ENCODE peak calls at places on chromosomes 1 and 21, in four cellular contexts. S is neural progenitor cell, E is PC-3, D is SK-N-SH. B is an unnamed sample.

GRCh38 chr1:179369751-179370341 is 4.1 kb downstream of the AXDND1 start:
- DNase-seq in S (peak; percentile 75), E (peak; percentile 82), D (peak; percentile 63), B (peak; percentile 81)

GRCh38 chr1:92792340-92792782 is 7.5 kb upstream of the EVI5 start:
- DNase-seq in S (peak; percentile 50), E (no peak), D (no peak), B (no peak)

GRCh38 chr1:156839426-156840109 is 19.3 kb downstream of the INSRR start:
- DNase-seq in S (peak; percentile 50), E (no peak), D (no peak), B (no peak)

GRCh38 chr1:156797212-156797871 is 19.3 kb downstream of the SH2D2A start:
- DNase-seq in S (peak; percentile 70), E (peak; percentile 85), D (peak; percentile 68), B (peak; percentile 69)

GRCh38 chr1:42330215-42330614 is 4.8 kb downstream of the FOXJ3 start:
- DNase-seq in S (no peak), E (no peak), D (no peak), B (no peak)

GRCh38 chr1:203796223-203796747 is 862 bp downstream of the ZBED6 start:
- DNase-seq in S (no peak), E (peak; percentile 52), D (peak; percentile 21), B (peak; percentile 43)

GRCh38 chr1:149849947-149850360 is 49.4 kb upstream of the BOLA1 start:
- DNase-seq in S (peak; percentile 24), E (peak; percentile 17), D (no peak), B (peak; percentile 7)

GRCh38 chr21:45786660-45787059 is 143.1 kb downstream of the PCBP3 start:
- DNase-seq in S (no peak), E (no peak), D (no peak), B (no peak)

GRCh38 chr1:70038025-70038424 is 167.4 kb downstream of the LRRC40 start:
- DNase-seq in S (no peak), E (peak; percentile 83), D (no peak), B (no peak)

GRCh38 chr1:7856345-7856744 is 3.5 kb upstream of the UTS2 start:
- DNase-seq in S (peak; percentile 7), E (no peak), D (no peak), B (no peak)

GRCh38 chr21:31198575-31198974 is 145.5 kb downstream of the TIAM1 start:
- DNase-seq in S (peak; percentile 57), E (peak; percentile 85), D (peak; percentile 55), B (peak; percentile 63)

GRCh38 chr21:31203371-31204054 is 140.5 kb downstream of the TIAM1 start:
- DNase-seq in S (no peak), E (peak; percentile 54), D (no peak), B (no peak)

GRCh38 chr21:31204801-31205200 is 139.3 kb downstream of the TIAM1 start:
- DNase-seq in S (no peak), E (no peak), D (peak; percentile 38), B (no peak)

GRCh38 chr21:31201144-31201543 is 142.9 kb downstream of the TIAM1 start:
- DNase-seq in S (no peak), E (no peak), D (no peak), B (no peak)

DNA sequence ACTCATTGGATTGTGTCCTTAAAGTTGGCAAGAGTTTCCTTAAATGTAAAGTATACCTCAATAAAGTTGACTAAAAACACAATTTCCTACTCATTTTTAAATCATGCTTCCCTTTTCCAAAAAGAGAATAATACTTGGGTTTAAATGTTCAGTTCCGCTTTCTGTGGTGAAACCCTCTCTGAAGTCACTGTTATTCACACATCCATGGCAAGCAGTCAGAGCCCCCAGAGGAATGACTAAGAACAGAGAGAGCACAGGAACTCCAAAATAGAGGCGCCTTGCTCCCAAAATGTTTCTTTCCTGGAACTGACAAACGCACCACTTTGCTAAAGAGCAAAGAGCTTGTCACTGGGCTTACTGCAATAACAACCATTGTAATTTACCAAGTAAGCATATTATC is 142.5 kb downstream of the TIAM1 start:
- DNase-seq in S (no peak), E (no peak), D (no peak), B (no peak)
- H2AFZ ChIP-seq in S (no peak overlapping the region), E (no peak overlapping the region), D (no peak overlapping the region), B (no peak overlapping the region)

DNA sequence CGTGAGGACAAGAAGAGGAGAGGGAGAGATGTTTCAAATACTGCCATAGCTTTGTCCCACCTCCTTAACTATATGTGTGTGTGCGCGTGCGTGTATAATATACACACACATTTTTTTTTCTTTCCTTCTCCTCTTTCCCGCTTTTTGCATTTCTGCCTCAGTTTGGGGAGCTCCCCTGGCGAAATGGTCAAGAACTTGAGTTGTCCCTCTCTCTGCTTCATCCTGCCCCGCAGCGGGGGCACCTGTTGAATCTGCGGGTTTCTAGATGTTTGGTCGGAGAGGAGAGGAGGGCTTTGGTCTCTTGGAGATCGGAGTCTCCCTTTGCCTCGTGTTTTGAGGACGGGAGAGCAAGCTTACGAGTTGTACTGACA is 501 bp downstream of the SCCPDH start:
- DNase-seq in S (peak; percentile 41), E (peak; percentile 57), D (no peak), B (peak; percentile 57)
- TF ChIP-seq EZH2phosphoT487 in S (no peak), E (no peak), D (no peak), B (no peak)

GRCh38 chr1:212315907-212316306 is 30.7 kb downstream of the PPP2R5A start:
- DNase-seq in S (peak; percentile 34), E (peak; percentile 65), D (no peak), B (no peak)
- TF ChIP-seq CTCF in S (peak; percentile 55), E (peak; percentile 90), D (peak; percentile 44), B (peak; percentile 13)

GRCh38 chr1:93848352-93848883 is 30.6 kb downstream of the DNTTIP2 start:
- DNase-seq in S (no peak), E (no peak), D (no peak), B (no peak)

GRCh38 chr1:93846151-93846928 is 32.7 kb downstream of the DNTTIP2 start:
- DNase-seq in S (peak; percentile 92), E (peak; percentile 80), D (peak; percentile 90), B (peak; percentile 93)

GRCh38 chr1:93847811-93848288 is 31.2 kb downstream of the DNTTIP2 start:
- DNase-seq in S (peak; percentile 86), E (peak; percentile 66), D (peak; percentile 77), B (peak; percentile 77)

GRCh38 chr1:93845554-93846150 is 33.4 kb downstream of the DNTTIP2 start:
- DNase-seq in S (peak; percentile 37), E (peak; percentile 83), D (no peak), B (peak; percentile 73)

DNA sequence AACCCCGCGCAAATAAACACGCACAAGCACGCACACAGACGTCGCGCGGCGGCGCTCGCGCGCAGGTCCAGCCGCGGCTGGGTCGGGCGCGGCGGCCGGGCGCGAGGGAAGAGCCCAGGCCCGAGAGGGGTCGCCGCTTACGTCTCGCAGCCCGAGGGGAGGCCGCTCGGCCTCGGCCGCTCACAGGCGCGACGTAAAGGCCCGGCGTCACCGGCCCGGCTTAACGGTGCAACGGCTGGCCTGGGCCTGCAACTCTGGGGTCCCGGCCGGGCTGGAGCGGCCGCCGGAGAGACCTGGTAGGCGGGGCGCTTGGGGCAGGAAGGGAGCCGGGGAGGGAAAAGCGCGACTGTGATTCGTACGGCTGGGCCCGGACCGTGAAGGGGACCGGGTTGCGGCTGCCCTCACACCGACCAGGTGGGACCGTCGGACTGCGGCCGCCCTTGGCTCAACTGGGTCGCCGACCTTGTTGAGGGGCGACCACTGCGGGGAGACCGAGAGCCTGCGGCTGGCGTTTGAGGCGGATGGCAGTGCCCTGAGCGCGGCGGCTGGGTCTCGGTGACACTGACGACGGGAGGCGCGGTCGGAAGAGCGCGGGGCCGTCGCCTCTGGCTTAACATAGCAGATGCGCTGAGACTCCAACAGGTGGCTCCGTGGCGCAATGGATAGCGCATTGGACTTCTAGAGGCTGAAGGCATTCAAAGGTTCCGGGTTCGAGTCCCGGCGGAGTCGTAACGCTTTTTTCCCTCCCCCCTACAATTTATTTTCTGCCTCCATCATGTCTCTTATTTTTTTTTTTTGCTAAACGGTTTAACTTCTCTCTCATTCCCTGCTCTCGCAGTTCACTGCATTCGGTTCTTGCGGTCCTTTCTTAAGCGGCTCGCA is 31.8 kb downstream of the DNTTIP2 start:
- DNase-seq in S (peak; percentile 96), E (peak; percentile 93), D (peak; percentile 89), B (peak; percentile 95)
- H2AFZ ChIP-seq in S (peak overlapping the region; percentile 94), E (peak overlapping the region; percentile 88), D (peak overlapping the region; percentile 100), B (peak overlapping the region; percentile 98)

GRCh38 chr1:43995984-43996732 is 4.8 kb downstream of the CCDC24 start:
- DNase-seq in S (peak; percentile 36), E (no peak), D (peak; percentile 89), B (no peak)

GRCh38 chr1:43994071-43994470 is 2.7 kb downstream of the CCDC24 start:
- DNase-seq in S (no peak), E (no peak), D (no peak), B (no peak)

GRCh38 chr1:43996733-43997115 is 5.3 kb downstream of the CCDC24 start:
- DNase-seq in S (no peak), E (no peak), D (peak; percentile 74), B (no peak)

GRCh38 chr1:43993206-43993914 is 2.0 kb downstream of the CCDC24 start:
- DNase-seq in S (no peak), E (no peak), D (no peak), B (no peak)

DNA sequence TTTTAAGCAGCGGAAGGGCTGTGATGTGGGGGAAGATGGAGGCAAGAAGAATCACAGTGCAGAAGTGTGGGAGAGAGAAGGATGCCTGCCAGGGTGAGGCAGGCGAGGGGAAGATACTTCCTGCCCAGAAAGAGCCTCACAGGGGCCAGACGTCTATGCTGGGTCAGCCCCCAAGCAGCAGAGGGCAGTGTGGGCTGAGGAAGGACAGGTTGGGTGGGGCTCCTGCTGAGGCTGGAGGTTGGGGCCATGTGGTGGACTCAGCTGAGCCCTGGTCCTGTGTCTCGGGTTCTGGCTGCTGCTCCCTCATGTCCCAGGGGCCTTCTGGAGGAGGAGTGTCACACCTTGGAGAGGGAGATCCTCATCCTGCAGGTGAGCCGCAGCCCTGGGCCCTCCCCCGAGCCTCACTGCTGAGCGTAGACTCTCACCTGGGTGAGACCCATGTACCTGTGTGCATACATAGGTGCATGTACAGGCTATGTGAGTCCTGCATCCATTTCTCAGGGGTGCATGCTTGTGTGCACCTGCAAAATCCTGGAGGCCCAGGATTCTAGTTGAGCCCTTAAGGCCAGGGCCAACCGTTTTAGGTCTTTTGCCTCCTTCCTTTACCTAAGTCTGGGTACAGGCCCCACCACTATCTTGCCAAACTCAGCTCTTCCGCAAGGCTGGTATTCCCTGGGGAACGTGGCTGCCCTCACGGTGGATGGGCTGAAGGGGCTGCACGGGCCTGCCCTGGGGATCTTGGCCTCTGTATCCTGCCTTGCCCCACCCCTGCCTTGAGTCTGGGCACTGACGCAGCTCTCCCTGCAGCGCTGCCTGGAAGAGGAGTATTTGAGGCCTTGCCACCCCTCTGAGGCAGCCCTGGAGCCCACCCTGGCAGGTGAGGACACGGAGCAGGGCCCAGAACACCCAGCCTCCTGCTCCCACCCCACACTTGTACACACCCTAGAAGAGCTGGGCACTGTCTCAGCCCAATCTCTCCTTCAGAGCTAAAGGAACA is 3.7 kb downstream of the CCDC24 start:
- DNase-seq in S (peak; percentile 51), E (peak; percentile 49), D (peak; percentile 71), B (peak; percentile 69)
- TF ChIP-seq EZH2phosphoT487 in S (no peak), E (no peak), D (no peak), B (no peak)

DNA sequence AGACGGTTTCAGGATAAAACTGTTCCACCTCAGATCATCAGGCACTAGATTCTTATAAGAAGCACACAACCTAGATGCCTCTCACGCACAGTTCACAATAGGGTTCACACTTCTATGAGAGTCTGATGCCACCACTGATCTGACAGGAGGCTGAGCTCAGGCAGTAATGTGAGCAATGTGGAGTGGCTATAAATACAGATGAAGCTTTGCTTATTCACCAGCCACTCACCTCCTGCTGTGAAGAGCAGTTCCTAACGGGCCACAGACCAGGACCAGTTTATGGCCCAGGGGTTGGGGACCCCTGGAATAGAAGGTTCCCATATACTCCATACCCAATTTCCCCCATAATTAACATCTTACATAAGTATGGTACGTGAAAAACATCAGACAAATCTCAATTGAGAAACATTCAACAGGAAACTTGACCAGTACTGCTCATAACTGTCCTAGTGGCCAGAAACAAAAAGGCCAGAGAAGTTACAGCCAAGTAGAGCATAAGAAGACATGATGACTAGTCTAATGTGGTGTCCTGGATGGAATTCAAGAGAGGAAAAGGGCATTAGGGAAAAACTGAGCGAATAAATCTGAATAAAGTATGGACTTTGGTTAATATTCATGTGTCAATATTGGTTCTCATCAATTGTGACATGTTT is 24.7 kb upstream of the IGSF5 start:
- DNase-seq in S (no peak), E (peak; percentile 31), D (no peak), B (no peak)
- TF ChIP-seq CTCF in S (no peak), E (no peak), D (no peak), B (no peak)

B was measured in hepatocyte.